ENCODE peak calls at places on chromosomes 13 and 19, in nine cellular contexts. X is activated naive CD4-positive, alpha-beta T cell treated with anti-CD3 and anti-CD28 coated beads, Interleukin-2, amount 10 ng/mL, durations not matched to agents 7 days and 5 days; N is GM18507; P is NCI-H1092; R is neural crest cell; Y is activated T-cell treated with anti-CD3 and anti-CD28 coated beads, Interleukin-2, amount 50 U/mL, for 72 hours; D is nephron progenitor cell; F is stimulated activated CD8-positive, alpha-beta memory T cell treated with anti-CD3 and anti-CD28 coated beads, Interleukin-4, amount 100 ng/mL, for 4 hours; M is Calu3. Z is an unnamed sample.

GRCh38 chr13:30049692-30050091 is 199.3 kb upstream of the UBL3 start:
- DNase-seq in X (no peak), N (no peak), P (no peak), R (no peak), Y (peak; percentile 15), D (no peak), F (no peak), M (no peak), Z (no peak)

GRCh38 chr13:27481766-27482165 is 31.4 kb upstream of the MTIF3 start:
- DNase-seq in X (peak; percentile 45), N (no peak), P (peak; percentile 18), R (peak; percentile 67), Y (peak; percentile 48), D (peak; percentile 75), F (no peak), M (peak; percentile 68), Z (no peak)

GRCh38 chr19:54470991-54471782 is 1.9 kb downstream of the CDC42EP5 start:
- DNase-seq in X (no peak), N (no peak), P (no peak), R (peak; percentile 28), Y (no peak), D (peak; percentile 37), F (no peak), M (peak; percentile 52), Z (no peak)

GRCh38 chr13:32150239-32150638 is 118.7 kb downstream of the FRY start:
- DNase-seq in X (no peak), N (no peak), P (no peak), R (no peak), Y (no peak), D (no peak), F (no peak), M (no peak), Z (no peak)

GRCh38 chr19:46404884-46405658 is 8.3 kb downstream of the CCDC8 start:
- DNase-seq in X (no peak), N (no peak), P (no peak), R (no peak), Y (no peak), D (peak; percentile 51), F (no peak), M (no peak), Z (no peak)

GRCh38 chr19:33066543-33066942 is 1.9 kb upstream of the RHPN2 start:
- DNase-seq in X (no peak), N (no peak), P (no peak), R (no peak), Y (no peak), D (no peak), F (no peak), M (no peak), Z (no peak)

GRCh38 chr19:23817519-23817918 is 58.8 kb upstream of the ZNF681 start:
- DNase-seq in X (peak; percentile 57), N (no peak), P (no peak), R (no peak), Y (peak; percentile 26), D (no peak), F (no peak), M (no peak), Z (no peak)

GRCh38 chr13:24528816-24529398 is 16.3 kb upstream of the PARP4 start:
- DNase-seq in X (no peak), N (no peak), P (no peak), R (no peak), Y (no peak), D (no peak), F (no peak), M (no peak), Z (no peak)

GRCh38 chr13:42685762-42686560 is 95.4 kb upstream of the FAM216B start:
- DNase-seq in X (no peak), N (no peak), P (no peak), R (no peak), Y (no peak), D (no peak), F (no peak), M (no peak), Z (no peak)

GRCh38 chr13:25286308-25286968 is 850 bp downstream of the MTMR6 start:
- DNase-seq in X (peak; percentile 70), N (no peak), P (no peak), R (peak; percentile 9), Y (peak; percentile 34), D (peak; percentile 19), F (no peak), M (no peak), Z (no peak)

GRCh38 chr13:97257800-97258799 is 36.0 kb downstream of the MBNL2 start:
- DNase-seq in X (no peak), N (peak; percentile 26), P (no peak), R (no peak), Y (no peak), D (no peak), F (no peak), M (peak; percentile 54), Z (no peak)

GRCh38 chr13:44934724-44935123 is 54.5 kb downstream of the NUFIP1 start:
- DNase-seq in X (no peak), N (no peak), P (no peak), R (no peak), Y (no peak), D (no peak), F (no peak), M (no peak), Z (no peak)

GRCh38 chr19:45676851-45677263 is 8.8 kb downstream of the GIPR start:
- DNase-seq in X (peak; percentile 68), N (no peak), P (no peak), R (no peak), Y (peak; percentile 48), D (no peak), F (no peak), M (peak; percentile 52), Z (no peak)

GRCh38 chr19:40921005-40921897 is 39.2 kb upstream of the CYP2A7 start:
- DNase-seq in X (no peak), N (no peak), P (no peak), R (no peak), Y (no peak), D (no peak), F (no peak), M (peak; percentile 72), Z (no peak)

GRCh38 chr19:47230122-47230920 is 678 bp downstream of the BBC3 start:
- DNase-seq in X (peak; percentile 87), N (no peak), P (no peak), R (peak; percentile 67), Y (peak; percentile 91), D (peak; percentile 75), F (peak; percentile 72), M (peak; percentile 86), Z (no peak)

GRCh38 chr19:46718157-46718933 is 1.4 kb upstream of the PRKD2 start:
- DNase-seq in X (peak; percentile 82), N (peak; percentile 33), P (no peak), R (no peak), Y (peak; percentile 60), D (no peak), F (peak; percentile 41), M (peak; percentile 61), Z (no peak)

GRCh38 chr19:1864480-1865171 is 1.2 kb upstream of the KLF16 start:
- DNase-seq in X (peak; percentile 75), N (peak; percentile 78), P (no peak), R (peak; percentile 81), Y (peak; percentile 82), D (peak; percentile 88), F (no peak), M (peak; percentile 78), Z (peak; percentile 30)

GRCh38 chr13:48840366-48840765 is 135.3 kb upstream of the FNDC3A start:
- DNase-seq in X (no peak), N (no peak), P (no peak), R (no peak), Y (no peak), D (no peak), F (no peak), M (no peak), Z (no peak)

GRCh38 chr19:44993926-44994537 is 7.2 kb upstream of the RELB start:
- DNase-seq in X (no peak), N (no peak), P (no peak), R (no peak), Y (no peak), D (no peak), F (no peak), M (no peak), Z (no peak)